ENCODE peak calls at places on chromosome 21, in six cellular contexts. N, Y, H, F, Z and L are unnamed samples.

GRCh38 chr21:33543505-33544129 is 779 bp downstream of the SON start:
- DNase-seq in Z (peak; percentile 74), Y (no peak), H (no peak), F (no peak), N (no peak), L (peak; percentile 70)

GRCh38 chr21:42094811-42095210 is 23.7 kb downstream of the UMODL1 start:
- DNase-seq in N (no peak), Z (no peak), Y (no peak), F (no peak), H (no peak), L (no peak)

GRCh38 chr21:44483288-44484237 is 28.3 kb downstream of the LRRC3 start:
- DNase-seq in N (no peak), Y (no peak), F (no peak), Z (no peak), H (no peak), L (no peak)

GRCh38 chr21:31780944-31781343 is 49.0 kb upstream of the SCAF4 start:
- DNase-seq in H (peak; percentile 50), Z (no peak), F (no peak), N (no peak), Y (no peak), L (no peak)

GRCh38 chr21:41643246-41643966 is 123.4 kb downstream of the RIPK4 start:
- DNase-seq in F (no peak), Z (no peak), H (no peak), Y (no peak), N (no peak), L (no peak)

GRCh38 chr21:44710756-44711326 is 531 bp downstream of the TSPEAR start:
- DNase-seq in N (no peak), Y (no peak), Z (no peak), F (no peak), H (peak; percentile 96), L (peak; percentile 60)

GRCh38 chr21:14880922-14881321 is 183.9 kb downstream of the NRIP1 start:
- DNase-seq in N (no peak), Z (no peak), H (no peak), F (no peak), Y (no peak), L (no peak)

GRCh38 chr21:20276377-20276776 is 721.8 kb upstream of the NCAM2 start:
- DNase-seq in Y (no peak), F (no peak), N (no peak), Z (no peak), H (no peak), L (no peak)

GRCh38 chr21:38914071-38914491 is 108.4 kb downstream of the ETS2 start:
- DNase-seq in N (no peak), Z (no peak), H (peak; percentile 25), Y (no peak), F (no peak), L (no peak)